ENCODE peak calls at places on chromosome 10, in five cellular contexts. One of them, this sample, is unnamed.
A peak's percentile ranks its signal among the peaks of the same experiment; 100 is the strongest.

GRCh38 chr10:120783901-120784300 is 67.3 kb upstream of the WDR11 start:
- DNase-seq in body of pancreas: no peak
- DNase-seq in stomach: no peak
- DNase-seq in cardiac muscle cell: no peak
- DNase-seq in mammary epithelial cell: no peak
- DNase-seq in this sample: no peak

GRCh38 chr10:113681533-113682470 is 2.1 kb downstream of the CASP7 start:
- DNase-seq in body of pancreas: no peak
- DNase-seq in stomach: no peak
- DNase-seq in cardiac muscle cell: peak; percentile 5
- DNase-seq in mammary epithelial cell: no peak
- DNase-seq in this sample: no peak

GRCh38 chr10:34967411-34967880 is 122.7 kb downstream of the CUL2 start:
- DNase-seq in body of pancreas: peak; percentile 25
- DNase-seq in stomach: peak; percentile 66
- DNase-seq in cardiac muscle cell: peak; percentile 94
- DNase-seq in mammary epithelial cell: no peak
- DNase-seq in this sample: no peak

GRCh38 chr10:24882047-24882698 is 70.2 kb downstream of the PRTFDC1 start:
- DNase-seq in body of pancreas: no peak
- DNase-seq in stomach: no peak
- DNase-seq in cardiac muscle cell: peak; percentile 94
- DNase-seq in mammary epithelial cell: peak; percentile 24
- DNase-seq in this sample: no peak

GRCh38 chr10:97307441-97307840 is 11.6 kb upstream of the FRAT1 start:
- DNase-seq in body of pancreas: no peak
- DNase-seq in stomach: no peak
- DNase-seq in cardiac muscle cell: peak; percentile 27
- DNase-seq in mammary epithelial cell: no peak
- DNase-seq in this sample: no peak

GRCh38 chr10:55311823-55312431 is 510.9 kb upstream of the PCDH15 start:
- DNase-seq in body of pancreas: no peak
- DNase-seq in stomach: no peak
- DNase-seq in cardiac muscle cell: no peak
- DNase-seq in mammary epithelial cell: peak; percentile 14
- DNase-seq in this sample: no peak

GRCh38 chr10:31697271-31698168 is 231.1 kb downstream of the ARHGAP12 start:
- DNase-seq in body of pancreas: peak; percentile 26
- DNase-seq in stomach: peak; percentile 53
- DNase-seq in cardiac muscle cell: peak; percentile 79
- DNase-seq in mammary epithelial cell: no peak
- DNase-seq in this sample: peak; percentile 74

GRCh38 chr10:21499910-21500577 is 25.4 kb downstream of the SKIDA1 start:
- DNase-seq in body of pancreas: no peak
- DNase-seq in stomach: no peak
- DNase-seq in cardiac muscle cell: peak; percentile 56
- DNase-seq in mammary epithelial cell: no peak
- DNase-seq in this sample: no peak

GRCh38 chr10:87692956-87693484 is 33.3 kb downstream of the PAPSS2 start:
- DNase-seq in body of pancreas: no peak
- DNase-seq in stomach: no peak
- DNase-seq in cardiac muscle cell: no peak
- DNase-seq in mammary epithelial cell: no peak
- DNase-seq in this sample: no peak

GRCh38 chr10:70564113-70564725 is 38.3 kb downstream of the PRF1 start:
- DNase-seq in body of pancreas: no peak
- DNase-seq in stomach: no peak
- DNase-seq in cardiac muscle cell: no peak
- DNase-seq in mammary epithelial cell: no peak
- DNase-seq in this sample: no peak

GRCh38 chr10:21082206-21082605 is 185.1 kb upstream of the NEBL start:
- DNase-seq in body of pancreas: no peak
- DNase-seq in stomach: no peak
- DNase-seq in cardiac muscle cell: no peak
- DNase-seq in mammary epithelial cell: no peak
- DNase-seq in this sample: no peak

GRCh38 chr10:24463683-24464426 is 254.9 kb downstream of the KIAA1217 start:
- DNase-seq in body of pancreas: no peak
- DNase-seq in stomach: peak; percentile 33
- DNase-seq in cardiac muscle cell: peak; percentile 73
- DNase-seq in mammary epithelial cell: peak; percentile 97
- DNase-seq in this sample: no peak

GRCh38 chr10:17385066-17385465 is 69.3 kb downstream of the ST8SIA6 start:
- DNase-seq in body of pancreas: no peak
- DNase-seq in stomach: no peak
- DNase-seq in cardiac muscle cell: no peak
- DNase-seq in mammary epithelial cell: no peak
- DNase-seq in this sample: no peak

GRCh38 chr10:43864622-43865021 is 215.9 kb upstream of the ZNF32 start:
- DNase-seq in body of pancreas: no peak
- DNase-seq in stomach: no peak
- DNase-seq in cardiac muscle cell: no peak
- DNase-seq in mammary epithelial cell: no peak
- DNase-seq in this sample: no peak

GRCh38 chr10:129259128-129259527 is 207.9 kb upstream of the MGMT start:
- DNase-seq in body of pancreas: no peak
- DNase-seq in stomach: no peak
- DNase-seq in cardiac muscle cell: peak; percentile 32
- DNase-seq in mammary epithelial cell: no peak
- DNase-seq in this sample: no peak

GRCh38 chr10:77159538-77160110 is 478.0 kb downstream of the KCNMA1 start:
- DNase-seq in body of pancreas: no peak
- DNase-seq in stomach: no peak
- DNase-seq in cardiac muscle cell: peak; percentile 51
- DNase-seq in mammary epithelial cell: peak; percentile 9
- DNase-seq in this sample: no peak

GRCh38 chr10:35040761-35041501 is 49.2 kb downstream of the CUL2 start:
- DNase-seq in body of pancreas: no peak
- DNase-seq in stomach: no peak
- DNase-seq in cardiac muscle cell: peak; percentile 79
- DNase-seq in mammary epithelial cell: peak; percentile 46
- DNase-seq in this sample: no peak

GRCh38 chr10:110005716-110006115 is 2.1 kb upstream of the ADD3 start:
- DNase-seq in body of pancreas: peak; percentile 22
- DNase-seq in stomach: peak; percentile 39
- DNase-seq in cardiac muscle cell: peak; percentile 86
- DNase-seq in mammary epithelial cell: peak; percentile 22
- DNase-seq in this sample: peak; percentile 62

GRCh38 chr10:100728928-100729876 is 16.2 kb upstream of the PAX2 start:
- DNase-seq in body of pancreas: peak; percentile 47
- DNase-seq in stomach: peak; percentile 32
- DNase-seq in cardiac muscle cell: peak; percentile 50
- DNase-seq in mammary epithelial cell: no peak
- DNase-seq in this sample: no peak

GRCh38 chr10:93149761-93150160 is 76.1 kb downstream of the CYP26A1 start:
- DNase-seq in body of pancreas: no peak
- DNase-seq in stomach: no peak
- DNase-seq in cardiac muscle cell: peak; percentile 73
- DNase-seq in mammary epithelial cell: no peak
- DNase-seq in this sample: no peak

GRCh38 chr10:126907423-126907970 is 2.3 kb downstream of the DOCK1 start:
- DNase-seq in body of pancreas: no peak
- DNase-seq in stomach: no peak
- DNase-seq in cardiac muscle cell: no peak
- DNase-seq in mammary epithelial cell: no peak
- DNase-seq in this sample: no peak

GRCh38 chr10:118778727-118779126 is 24.0 kb upstream of the CACUL1 start:
- DNase-seq in body of pancreas: no peak
- DNase-seq in stomach: no peak
- DNase-seq in cardiac muscle cell: no peak
- DNase-seq in mammary epithelial cell: no peak
- DNase-seq in this sample: no peak

GRCh38 chr10:3400368-3400767 is 227.8 kb upstream of the PITRM1 start:
- DNase-seq in body of pancreas: no peak
- DNase-seq in stomach: no peak
- DNase-seq in cardiac muscle cell: no peak
- DNase-seq in mammary epithelial cell: no peak
- DNase-seq in this sample: no peak

GRCh38 chr10:49552277-49552676 is 13.4 kb upstream of the ERCC6 start:
- DNase-seq in body of pancreas: no peak
- DNase-seq in stomach: no peak
- DNase-seq in cardiac muscle cell: peak; percentile 86
- DNase-seq in mammary epithelial cell: peak; percentile 90
- DNase-seq in this sample: no peak

GRCh38 chr10:61835069-61835908 is 66.2 kb upstream of the ARID5B start:
- DNase-seq in body of pancreas: peak; percentile 33
- DNase-seq in stomach: peak; percentile 29
- DNase-seq in cardiac muscle cell: peak; percentile 84
- DNase-seq in mammary epithelial cell: peak; percentile 54
- DNase-seq in this sample: no peak

GRCh38 chr10:131931981-131932380 is 31.2 kb downstream of the PPP2R2D start:
- DNase-seq in body of pancreas: no peak
- DNase-seq in stomach: peak; percentile 18
- DNase-seq in cardiac muscle cell: no peak
- DNase-seq in mammary epithelial cell: no peak
- DNase-seq in this sample: no peak

GRCh38 chr10:44552716-44553115 is 167.8 kb upstream of the CXCL12 start:
- DNase-seq in body of pancreas: no peak
- DNase-seq in stomach: no peak
- DNase-seq in cardiac muscle cell: no peak
- DNase-seq in mammary epithelial cell: no peak
- DNase-seq in this sample: no peak

GRCh38 chr10:126201603-126202002 is 186.7 kb downstream of the ADAM12 start:
- DNase-seq in body of pancreas: no peak
- DNase-seq in stomach: no peak
- DNase-seq in cardiac muscle cell: no peak
- DNase-seq in mammary epithelial cell: no peak
- DNase-seq in this sample: no peak

GRCh38 chr10:23080211-23080724 is 15.1 kb upstream of the MSRB2 start:
- DNase-seq in body of pancreas: no peak
- DNase-seq in stomach: no peak
- DNase-seq in cardiac muscle cell: no peak
- DNase-seq in mammary epithelial cell: no peak
- DNase-seq in this sample: no peak

GRCh38 chr10:23081156-23081833 is 14.1 kb upstream of the MSRB2 start:
- DNase-seq in body of pancreas: no peak
- DNase-seq in stomach: no peak
- DNase-seq in cardiac muscle cell: peak; percentile 21
- DNase-seq in mammary epithelial cell: peak; percentile 27
- DNase-seq in this sample: no peak

GRCh38 chr10:23078114-23078513 is 17.3 kb upstream of the MSRB2 start:
- DNase-seq in body of pancreas: no peak
- DNase-seq in stomach: no peak
- DNase-seq in cardiac muscle cell: no peak
- DNase-seq in mammary epithelial cell: no peak
- DNase-seq in this sample: no peak

GRCh38 chr10:23079700-23080099 is 15.7 kb upstream of the MSRB2 start:
- DNase-seq in body of pancreas: no peak
- DNase-seq in stomach: no peak
- DNase-seq in cardiac muscle cell: no peak
- DNase-seq in mammary epithelial cell: no peak
- DNase-seq in this sample: no peak

GRCh38 chr10:23081891-23082290 is 13.5 kb upstream of the MSRB2 start:
- DNase-seq in body of pancreas: no peak
- DNase-seq in stomach: no peak
- DNase-seq in cardiac muscle cell: peak; percentile 38
- DNase-seq in mammary epithelial cell: no peak
- DNase-seq in this sample: no peak
- TF ChIP-seq CTCF in body of pancreas: no peak
- TF ChIP-seq CTCF in stomach: no peak
- TF ChIP-seq CTCF in cardiac muscle cell: peak; percentile 39
- TF ChIP-seq CTCF in mammary epithelial cell: peak; percentile 20
- TF ChIP-seq CTCF in this sample: peak; percentile 37

GRCh38 chr10:1120761-1121160 is 64.6 kb downstream of the WDR37 start:
- DNase-seq in body of pancreas: no peak
- DNase-seq in stomach: no peak
- DNase-seq in cardiac muscle cell: no peak
- DNase-seq in mammary epithelial cell: no peak
- DNase-seq in this sample: no peak

GRCh38 chr10:1117651-1118050 is 61.5 kb downstream of the WDR37 start:
- DNase-seq in body of pancreas: no peak
- DNase-seq in stomach: no peak
- DNase-seq in cardiac muscle cell: no peak
- DNase-seq in mammary epithelial cell: no peak
- DNase-seq in this sample: peak; percentile 31

GRCh38 chr10:1119501-1119900 is 63.3 kb downstream of the WDR37 start:
- DNase-seq in body of pancreas: no peak
- DNase-seq in stomach: no peak
- DNase-seq in cardiac muscle cell: peak; percentile 9
- DNase-seq in mammary epithelial cell: no peak
- DNase-seq in this sample: no peak

GRCh38 chr10:1120146-1120695 is 64.0 kb downstream of the WDR37 start:
- DNase-seq in body of pancreas: no peak
- DNase-seq in stomach: no peak
- DNase-seq in cardiac muscle cell: no peak
- DNase-seq in mammary epithelial cell: no peak
- DNase-seq in this sample: no peak

GRCh38 chr10:1119027-1119426 is 62.8 kb downstream of the WDR37 start:
- DNase-seq in body of pancreas: no peak
- DNase-seq in stomach: no peak
- DNase-seq in cardiac muscle cell: no peak
- DNase-seq in mammary epithelial cell: no peak
- DNase-seq in this sample: no peak
- H3K36me3 ChIP-seq in body of pancreas: peaks cover 30% of the 10 kb centered on the region
- H3K36me3 ChIP-seq in stomach: peaks cover 97% of the 10 kb centered on the region
- H3K36me3 ChIP-seq in cardiac muscle cell: peaks cover 9% of the 10 kb centered on the region
- H3K36me3 ChIP-seq in mammary epithelial cell: peaks cover 9% of the 10 kb centered on the region
- H3K36me3 ChIP-seq in this sample: no peaks in the 10 kb centered on the region

GRCh38 chr10:42519079-42519478 is 119.3 kb downstream of the ZNF33B start:
- DNase-seq in body of pancreas: no peak
- DNase-seq in stomach: no peak
- DNase-seq in cardiac muscle cell: no peak
- DNase-seq in mammary epithelial cell: no peak
- DNase-seq in this sample: no peak
- H3K9me3 ChIP-seq in body of pancreas: peaks cover 75% of the 10 kb centered on the region
- H3K9me3 ChIP-seq in stomach: peaks cover 100% of the 10 kb centered on the region
- H3K9me3 ChIP-seq in cardiac muscle cell: peaks cover 3% of the 10 kb centered on the region
- H3K9me3 ChIP-seq in mammary epithelial cell: peaks cover 65% of the 10 kb centered on the region
- H3K9me3 ChIP-seq in this sample: no peaks in the 10 kb centered on the region

GRCh38 chr10:7590271-7590670 is 76.5 kb downstream of the ITIH5 start:
- DNase-seq in body of pancreas: no peak
- DNase-seq in stomach: no peak
- DNase-seq in cardiac muscle cell: no peak
- DNase-seq in mammary epithelial cell: no peak
- DNase-seq in this sample: no peak

GRCh38 chr10:7585228-7585627 is 81.5 kb downstream of the ITIH5 start:
- DNase-seq in body of pancreas: no peak
- DNase-seq in stomach: no peak
- DNase-seq in cardiac muscle cell: no peak
- DNase-seq in mammary epithelial cell: no peak
- DNase-seq in this sample: no peak

GRCh38 chr10:7587168-7587864 is 79.5 kb downstream of the ITIH5 start:
- DNase-seq in body of pancreas: no peak
- DNase-seq in stomach: no peak
- DNase-seq in cardiac muscle cell: no peak
- DNase-seq in mammary epithelial cell: no peak
- DNase-seq in this sample: no peak

GRCh38 chr10:7589748-7590147 is 77.0 kb downstream of the ITIH5 start:
- DNase-seq in body of pancreas: no peak
- DNase-seq in stomach: no peak
- DNase-seq in cardiac muscle cell: no peak
- DNase-seq in mammary epithelial cell: no peak
- DNase-seq in this sample: no peak

DNA sequence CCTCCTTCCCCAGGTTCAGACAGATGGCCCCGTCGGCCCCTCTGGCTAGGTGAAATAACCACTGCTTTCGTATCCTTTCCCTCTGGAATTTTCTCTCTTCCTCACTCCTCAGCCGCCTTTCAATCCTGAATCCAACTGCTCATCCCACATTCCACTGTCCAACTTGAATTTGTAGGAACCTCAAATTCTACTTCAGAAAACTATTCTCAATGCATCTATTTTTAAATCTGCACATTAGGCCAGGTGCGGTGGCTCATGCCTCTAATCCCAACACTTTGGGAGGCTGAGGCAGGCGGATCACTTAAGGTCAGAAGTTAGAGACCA is 78.9 kb downstream of the ITIH5 start:
- DNase-seq in body of pancreas: no peak
- DNase-seq in stomach: no peak
- DNase-seq in cardiac muscle cell: no peak
- DNase-seq in mammary epithelial cell: no peak
- DNase-seq in this sample: no peak
- TF ChIP-seq CTCF in body of pancreas: no peak
- TF ChIP-seq CTCF in stomach: no peak
- TF ChIP-seq CTCF in cardiac muscle cell: no peak
- TF ChIP-seq CTCF in mammary epithelial cell: no peak
- TF ChIP-seq CTCF in this sample: no peak

This sample was measured in Peyer's patch.